ENCODE peak calls at places on chromosomes 2 and 18, in eight cellular contexts. One of them, this sample, is unnamed.

GRCh38 chr18:57430166-57430958 is 4.8 kb upstream of the ONECUT2 start:
- DNase-seq in skeletal muscle cell: no peak
- DNase-seq in mucosa of descending colon: no peak
- DNase-seq in GM23248: no peak
- DNase-seq in pancreas: no peak
- DNase-seq in stomach: no peak
- DNase-seq in left ventricle myocardium inferior: no peak
- DNase-seq in ovary: no peak
- DNase-seq in this sample: no peak

GRCh38 chr2:224518806-224519580 is 66.2 kb downstream of the CUL3 start:
- DNase-seq in ovary: no peak
- DNase-seq in stomach: no peak
- DNase-seq in pancreas: no peak
- DNase-seq in left ventricle myocardium inferior: no peak
- DNase-seq in GM23248: peak
- DNase-seq in mucosa of descending colon: no peak
- DNase-seq in skeletal muscle cell: peak
- DNase-seq in this sample: no peak

GRCh38 chr2:26691881-26692813 is at the start of gene KCNK3:
- DNase-seq in stomach: peak
- DNase-seq in mucosa of descending colon: no peak
- DNase-seq in skeletal muscle cell: no peak
- DNase-seq in pancreas: peak
- DNase-seq in ovary: peak
- DNase-seq in left ventricle myocardium inferior: peak
- DNase-seq in GM23248: peak
- DNase-seq in this sample: peak

GRCh38 chr2:185044323-185044874 is 446.1 kb downstream of the ZNF804A start:
- DNase-seq in mucosa of descending colon: no peak
- DNase-seq in GM23248: no peak
- DNase-seq in ovary: no peak
- DNase-seq in pancreas: peak
- DNase-seq in skeletal muscle cell: no peak
- DNase-seq in stomach: no peak
- DNase-seq in left ventricle myocardium inferior: no peak
- DNase-seq in this sample: peak

GRCh38 chr2:176636376-176636775 is 367.1 kb downstream of the MTX2 start:
- DNase-seq in GM23248: peak
- DNase-seq in pancreas: no peak
- DNase-seq in mucosa of descending colon: no peak
- DNase-seq in stomach: no peak
- DNase-seq in skeletal muscle cell: no peak
- DNase-seq in left ventricle myocardium inferior: no peak
- DNase-seq in ovary: no peak
- DNase-seq in this sample: no peak

GRCh38 chr2:168244318-168244717 is 3.1 kb downstream of the STK39 start:
- DNase-seq in stomach: peak
- DNase-seq in skeletal muscle cell: no peak
- DNase-seq in mucosa of descending colon: no peak
- DNase-seq in ovary: no peak
- DNase-seq in left ventricle myocardium inferior: peak
- DNase-seq in pancreas: no peak
- DNase-seq in GM23248: no peak
- DNase-seq in this sample: no peak

GRCh38 chr18:57961411-57961810 is 82.6 kb upstream of the NEDD4L start:
- DNase-seq in stomach: no peak
- DNase-seq in left ventricle myocardium inferior: no peak
- DNase-seq in skeletal muscle cell: no peak
- DNase-seq in pancreas: no peak
- DNase-seq in ovary: no peak
- DNase-seq in mucosa of descending colon: no peak
- DNase-seq in GM23248: no peak
- DNase-seq in this sample: no peak

GRCh38 chr18:47754311-47755101 is 176.0 kb downstream of the SMAD2 start:
- DNase-seq in pancreas: peak
- DNase-seq in mucosa of descending colon: no peak
- DNase-seq in GM23248: peak
- DNase-seq in left ventricle myocardium inferior: no peak
- DNase-seq in skeletal muscle cell: no peak
- DNase-seq in ovary: no peak
- DNase-seq in stomach: peak
- DNase-seq in this sample: no peak

GRCh38 chr18:77559274-77559910 is 309.7 kb downstream of the GALR1 start:
- DNase-seq in ovary: no peak
- DNase-seq in left ventricle myocardium inferior: no peak
- DNase-seq in mucosa of descending colon: no peak
- DNase-seq in skeletal muscle cell: no peak
- DNase-seq in pancreas: no peak
- DNase-seq in GM23248: no peak
- DNase-seq in stomach: no peak
- DNase-seq in this sample: no peak
- H3K4me3 ChIP-seq in ovary: no peak
- H3K4me3 ChIP-seq in left ventricle myocardium inferior: no peak
- H3K4me3 ChIP-seq in mucosa of descending colon: no peak
- H3K4me3 ChIP-seq in skeletal muscle cell: no peak
- H3K4me3 ChIP-seq in pancreas: no peak
- H3K4me3 ChIP-seq in GM23248: no peak
- H3K4me3 ChIP-seq in stomach: no peak
- H3K4me3 ChIP-seq in this sample: no peak

GRCh38 chr2:43228782-43229659 is 2.6 kb upstream of the ZFP36L2 start:
- DNase-seq in pancreas: no peak
- DNase-seq in left ventricle myocardium inferior: no peak
- DNase-seq in ovary: no peak
- DNase-seq in skeletal muscle cell: no peak
- DNase-seq in GM23248: peak
- DNase-seq in stomach: no peak
- DNase-seq in mucosa of descending colon: no peak
- DNase-seq in this sample: no peak
- H3K4me3 ChIP-seq in pancreas: no peak
- H3K4me3 ChIP-seq in left ventricle myocardium inferior: no peak
- H3K4me3 ChIP-seq in ovary: no peak
- H3K4me3 ChIP-seq in skeletal muscle cell: no peak
- H3K4me3 ChIP-seq in GM23248: no peak
- H3K4me3 ChIP-seq in stomach: no peak
- H3K4me3 ChIP-seq in mucosa of descending colon: no peak
- H3K4me3 ChIP-seq in this sample: no peak

GRCh38 chr2:6337123-6337830 is 528.4 kb downstream of the CMPK2 start:
- DNase-seq in mucosa of descending colon: no peak
- DNase-seq in stomach: no peak
- DNase-seq in pancreas: no peak
- DNase-seq in ovary: no peak
- DNase-seq in left ventricle myocardium inferior: no peak
- DNase-seq in skeletal muscle cell: no peak
- DNase-seq in GM23248: no peak
- DNase-seq in this sample: no peak
- H3K4me3 ChIP-seq in mucosa of descending colon: no peak
- H3K4me3 ChIP-seq in stomach: no peak
- H3K4me3 ChIP-seq in pancreas: no peak
- H3K4me3 ChIP-seq in ovary: no peak
- H3K4me3 ChIP-seq in left ventricle myocardium inferior: no peak
- H3K4me3 ChIP-seq in skeletal muscle cell: no peak
- H3K4me3 ChIP-seq in GM23248: no peak
- H3K4me3 ChIP-seq in this sample: no peak

GRCh38 chr18:61334951-61335736 is 1.9 kb downstream of the CDH20 start:
- DNase-seq in ovary: no peak
- DNase-seq in left ventricle myocardium inferior: no peak
- DNase-seq in stomach: no peak
- DNase-seq in GM23248: peak
- DNase-seq in pancreas: no peak
- DNase-seq in mucosa of descending colon: no peak
- DNase-seq in skeletal muscle cell: no peak
- DNase-seq in this sample: no peak

GRCh38 chr18:61337527-61337926 is 4.3 kb downstream of the CDH20 start:
- DNase-seq in stomach: no peak
- DNase-seq in ovary: no peak
- DNase-seq in left ventricle myocardium inferior: no peak
- DNase-seq in skeletal muscle cell: no peak
- DNase-seq in mucosa of descending colon: no peak
- DNase-seq in pancreas: no peak
- DNase-seq in GM23248: no peak
- DNase-seq in this sample: no peak

GRCh38 chr18:61336766-61337165 is 3.5 kb downstream of the CDH20 start:
- DNase-seq in mucosa of descending colon: no peak
- DNase-seq in skeletal muscle cell: no peak
- DNase-seq in GM23248: no peak
- DNase-seq in ovary: no peak
- DNase-seq in pancreas: no peak
- DNase-seq in stomach: no peak
- DNase-seq in left ventricle myocardium inferior: no peak
- DNase-seq in this sample: no peak

GRCh38 chr18:61334491-61334850 is 1.2 kb downstream of the CDH20 start:
- DNase-seq in stomach: no peak
- DNase-seq in left ventricle myocardium inferior: no peak
- DNase-seq in skeletal muscle cell: no peak
- DNase-seq in ovary: no peak
- DNase-seq in GM23248: peak
- DNase-seq in pancreas: no peak
- DNase-seq in mucosa of descending colon: no peak
- DNase-seq in this sample: no peak

GRCh38 chr18:61335737-61336555 is 2.7 kb downstream of the CDH20 start:
- DNase-seq in left ventricle myocardium inferior: no peak
- DNase-seq in mucosa of descending colon: no peak
- DNase-seq in skeletal muscle cell: no peak
- DNase-seq in pancreas: no peak
- DNase-seq in GM23248: peak
- DNase-seq in ovary: no peak
- DNase-seq in stomach: no peak
- DNase-seq in this sample: no peak
- H3K4me3 ChIP-seq in left ventricle myocardium inferior: no peak
- H3K4me3 ChIP-seq in mucosa of descending colon: no peak
- H3K4me3 ChIP-seq in skeletal muscle cell: no peak
- H3K4me3 ChIP-seq in pancreas: no peak
- H3K4me3 ChIP-seq in GM23248: peak
- H3K4me3 ChIP-seq in ovary: no peak
- H3K4me3 ChIP-seq in stomach: no peak
- H3K4me3 ChIP-seq in this sample: no peak

This sample was measured in kidney.